ENCODE peak calls at places on chromosomes 1 and 21, in nine cellular contexts. One of them, this sample, is unnamed.

GRCh38 chr1:161307230-161307768 is 2.5 kb downstream of the MPZ start:
- DNase-seq in kidney: no peak
- DNase-seq in epithelial cell of esophagus: no peak
- DNase-seq in thoracic aorta: no peak
- DNase-seq in pancreas: no peak
- DNase-seq in fibroblast of mammary gland: peak; percentile 91
- DNase-seq in lower lobe of right lung: peak; percentile 51
- DNase-seq in cardiac muscle cell: no peak
- DNase-seq in kidney epithelial cell: no peak
- DNase-seq in this sample: no peak

GRCh38 chr1:91526496-91526895 is 25.8 kb downstream of the CDC7 start:
- DNase-seq in epithelial cell of esophagus: no peak
- DNase-seq in kidney epithelial cell: no peak
- DNase-seq in pancreas: no peak
- DNase-seq in fibroblast of mammary gland: peak; percentile 94
- DNase-seq in thoracic aorta: no peak
- DNase-seq in cardiac muscle cell: no peak
- DNase-seq in kidney: no peak
- DNase-seq in lower lobe of right lung: no peak
- DNase-seq in this sample: peak; percentile 44

GRCh38 chr1:58968360-58968952 is 184.6 kb upstream of the JUN start:
- DNase-seq in fibroblast of mammary gland: peak; percentile 72
- DNase-seq in thoracic aorta: peak; percentile 33
- DNase-seq in epithelial cell of esophagus: no peak
- DNase-seq in pancreas: peak; percentile 84
- DNase-seq in cardiac muscle cell: peak; percentile 21
- DNase-seq in lower lobe of right lung: peak; percentile 63
- DNase-seq in kidney epithelial cell: peak; percentile 52
- DNase-seq in kidney: peak; percentile 92
- DNase-seq in this sample: no peak

GRCh38 chr1:175708787-175709186 is 34.6 kb downstream of the TNR start:
- DNase-seq in kidney epithelial cell: no peak
- DNase-seq in cardiac muscle cell: no peak
- DNase-seq in thoracic aorta: no peak
- DNase-seq in fibroblast of mammary gland: no peak
- DNase-seq in pancreas: no peak
- DNase-seq in epithelial cell of esophagus: no peak
- DNase-seq in lower lobe of right lung: no peak
- DNase-seq in kidney: no peak
- DNase-seq in this sample: no peak

GRCh38 chr1:207698822-207699483 is 52.9 kb upstream of the CD46 start:
- DNase-seq in epithelial cell of esophagus: peak; percentile 71
- DNase-seq in fibroblast of mammary gland: peak; percentile 55
- DNase-seq in thoracic aorta: no peak
- DNase-seq in kidney epithelial cell: peak; percentile 5
- DNase-seq in pancreas: peak; percentile 27
- DNase-seq in lower lobe of right lung: no peak
- DNase-seq in kidney: no peak
- DNase-seq in cardiac muscle cell: peak; percentile 76
- DNase-seq in this sample: no peak

GRCh38 chr1:15364740-15365139 is 44.9 kb upstream of the EFHD2 start:
- DNase-seq in epithelial cell of esophagus: peak; percentile 52
- DNase-seq in thoracic aorta: no peak
- DNase-seq in cardiac muscle cell: no peak
- DNase-seq in kidney epithelial cell: no peak
- DNase-seq in kidney: peak; percentile 45
- DNase-seq in fibroblast of mammary gland: no peak
- DNase-seq in pancreas: no peak
- DNase-seq in lower lobe of right lung: no peak
- DNase-seq in this sample: no peak

GRCh38 chr1:211920602-211921226 is 90.2 kb upstream of the LPGAT1 start:
- DNase-seq in pancreas: no peak
- DNase-seq in cardiac muscle cell: no peak
- DNase-seq in lower lobe of right lung: no peak
- DNase-seq in epithelial cell of esophagus: no peak
- DNase-seq in fibroblast of mammary gland: peak; percentile 75
- DNase-seq in kidney: no peak
- DNase-seq in kidney epithelial cell: no peak
- DNase-seq in thoracic aorta: no peak
- DNase-seq in this sample: no peak

GRCh38 chr1:180643693-180644092 is 11.9 kb downstream of the XPR1 start:
- DNase-seq in fibroblast of mammary gland: peak; percentile 72
- DNase-seq in pancreas: peak; percentile 18
- DNase-seq in lower lobe of right lung: no peak
- DNase-seq in kidney: no peak
- DNase-seq in kidney epithelial cell: no peak
- DNase-seq in thoracic aorta: no peak
- DNase-seq in epithelial cell of esophagus: no peak
- DNase-seq in cardiac muscle cell: no peak
- DNase-seq in this sample: no peak

GRCh38 chr1:48943826-48944225 is 167.1 kb upstream of the BEND5 start:
- DNase-seq in kidney: no peak
- DNase-seq in lower lobe of right lung: no peak
- DNase-seq in kidney epithelial cell: no peak
- DNase-seq in fibroblast of mammary gland: peak; percentile 29
- DNase-seq in epithelial cell of esophagus: peak; percentile 42
- DNase-seq in pancreas: no peak
- DNase-seq in cardiac muscle cell: no peak
- DNase-seq in thoracic aorta: no peak
- DNase-seq in this sample: no peak

GRCh38 chr1:67257173-67257535 is 50.5 kb upstream of the IL12RB2 start:
- DNase-seq in kidney: no peak
- DNase-seq in epithelial cell of esophagus: no peak
- DNase-seq in thoracic aorta: no peak
- DNase-seq in lower lobe of right lung: no peak
- DNase-seq in kidney epithelial cell: no peak
- DNase-seq in cardiac muscle cell: no peak
- DNase-seq in pancreas: no peak
- DNase-seq in fibroblast of mammary gland: no peak
- DNase-seq in this sample: no peak

GRCh38 chr21:36753556-36753955 is 54.6 kb downstream of the SIM2 start:
- DNase-seq in kidney epithelial cell: peak; percentile 56
- DNase-seq in epithelial cell of esophagus: peak; percentile 49
- DNase-seq in pancreas: no peak
- DNase-seq in kidney: no peak
- DNase-seq in lower lobe of right lung: no peak
- DNase-seq in fibroblast of mammary gland: peak; percentile 16
- DNase-seq in thoracic aorta: no peak
- DNase-seq in cardiac muscle cell: no peak
- DNase-seq in this sample: no peak

GRCh38 chr1:64966158-64966963 is at the start of gene JAK1:
- DNase-seq in pancreas: peak; percentile 81
- DNase-seq in thoracic aorta: peak; percentile 36
- DNase-seq in lower lobe of right lung: peak; percentile 91
- DNase-seq in epithelial cell of esophagus: peak; percentile 78
- DNase-seq in kidney: peak; percentile 97
- DNase-seq in fibroblast of mammary gland: peak; percentile 67
- DNase-seq in cardiac muscle cell: peak; percentile 93
- DNase-seq in kidney epithelial cell: no peak
- DNase-seq in this sample: no peak

GRCh38 chr1:64965239-64966157 is 851 bp downstream of the JAK1 start:
- DNase-seq in cardiac muscle cell: no peak
- DNase-seq in kidney epithelial cell: no peak
- DNase-seq in epithelial cell of esophagus: peak; percentile 55
- DNase-seq in pancreas: peak; percentile 41
- DNase-seq in lower lobe of right lung: peak; percentile 88
- DNase-seq in fibroblast of mammary gland: peak; percentile 56
- DNase-seq in kidney: peak; percentile 93
- DNase-seq in thoracic aorta: peak; percentile 26
- DNase-seq in this sample: no peak

GRCh38 chr1:64969305-64970066 is 3.1 kb upstream of the JAK1 start:
- DNase-seq in pancreas: no peak
- DNase-seq in fibroblast of mammary gland: peak; percentile 44
- DNase-seq in kidney: no peak
- DNase-seq in epithelial cell of esophagus: no peak
- DNase-seq in thoracic aorta: no peak
- DNase-seq in cardiac muscle cell: no peak
- DNase-seq in kidney epithelial cell: no peak
- DNase-seq in lower lobe of right lung: no peak
- DNase-seq in this sample: no peak

GRCh38 chr1:64963466-64963865 is 2.9 kb downstream of the JAK1 start:
- DNase-seq in pancreas: no peak
- DNase-seq in epithelial cell of esophagus: no peak
- DNase-seq in lower lobe of right lung: no peak
- DNase-seq in thoracic aorta: no peak
- DNase-seq in cardiac muscle cell: no peak
- DNase-seq in kidney: no peak
- DNase-seq in fibroblast of mammary gland: no peak
- DNase-seq in kidney epithelial cell: no peak
- DNase-seq in this sample: no peak

DNA sequence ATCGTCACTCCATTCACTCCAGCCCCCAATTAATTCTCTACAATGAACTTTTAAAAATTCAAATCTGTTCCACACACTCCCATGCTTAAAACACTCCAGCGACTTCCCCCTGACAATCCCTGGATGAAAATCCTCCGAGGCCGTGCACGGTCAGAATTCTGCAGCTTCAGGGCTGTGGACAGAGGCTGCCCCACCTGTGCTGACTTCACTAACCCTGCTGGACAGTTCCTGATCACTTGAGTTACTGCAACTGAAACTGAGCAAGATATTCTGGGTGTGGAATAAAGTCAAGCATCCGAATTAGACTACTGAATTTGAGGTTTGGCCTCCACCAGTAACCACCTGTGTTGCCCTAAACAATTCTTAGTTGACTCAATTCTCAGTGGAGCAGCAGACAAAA is 1.0 kb upstream of the JAK1 start:
- DNase-seq in cardiac muscle cell: peak; percentile 49
- DNase-seq in pancreas: no peak
- DNase-seq in epithelial cell of esophagus: no peak
- DNase-seq in kidney epithelial cell: no peak
- DNase-seq in fibroblast of mammary gland: no peak
- DNase-seq in thoracic aorta: no peak
- DNase-seq in lower lobe of right lung: no peak
- DNase-seq in kidney: no peak
- DNase-seq in this sample: no peak
- TF ChIP-seq CTCF in cardiac muscle cell: no peak
- TF ChIP-seq CTCF in pancreas: no peak
- TF ChIP-seq CTCF in epithelial cell of esophagus: no peak
- TF ChIP-seq CTCF in kidney epithelial cell: no peak
- TF ChIP-seq CTCF in fibroblast of mammary gland: no peak
- TF ChIP-seq CTCF in thoracic aorta: no peak
- TF ChIP-seq CTCF in lower lobe of right lung: no peak
- TF ChIP-seq CTCF in kidney: no peak
- TF ChIP-seq CTCF in this sample: no peak

DNA sequence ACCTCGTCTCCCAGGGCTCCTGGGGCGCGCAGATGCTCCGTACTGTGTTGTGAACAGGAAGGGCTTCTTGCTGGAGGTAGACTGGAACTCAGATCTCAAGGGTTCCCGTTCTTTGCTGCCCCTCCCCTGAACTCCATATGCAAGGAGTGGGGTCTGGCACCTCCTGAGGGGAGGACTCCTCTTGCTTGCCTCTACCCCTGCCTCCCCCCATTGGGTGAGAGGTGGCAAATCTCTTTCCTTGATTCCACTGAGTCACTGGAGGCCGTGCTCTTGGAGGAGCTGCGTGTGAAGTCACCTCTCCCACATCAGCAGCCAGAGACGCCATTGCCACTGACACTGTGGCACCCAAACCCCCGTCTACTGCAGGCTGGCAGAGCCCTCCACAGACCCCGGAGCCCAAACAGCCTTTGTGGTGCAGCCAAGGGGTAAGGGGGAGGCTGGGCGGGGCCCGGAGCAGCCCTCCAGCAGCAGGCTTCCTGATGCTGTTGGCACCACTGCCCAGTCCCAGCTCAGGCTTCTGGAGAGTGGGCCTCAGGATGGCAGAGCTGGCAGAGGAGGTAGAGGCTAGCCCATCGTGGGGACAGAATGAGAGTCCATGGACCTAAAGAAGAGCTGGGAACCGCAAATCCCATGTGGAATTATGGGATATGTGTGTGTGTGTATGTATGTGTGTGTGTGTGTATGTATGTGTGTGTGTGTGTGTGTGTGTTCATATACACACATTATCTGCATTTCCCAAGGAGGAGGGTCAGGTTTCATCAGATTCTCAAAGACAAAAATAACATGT is 104.9 kb upstream of the RUNX3 start:
- DNase-seq in thoracic aorta: no peak
- DNase-seq in kidney: peak; percentile 50
- DNase-seq in lower lobe of right lung: no peak
- DNase-seq in pancreas: no peak
- DNase-seq in cardiac muscle cell: no peak
- DNase-seq in fibroblast of mammary gland: no peak
- DNase-seq in epithelial cell of esophagus: no peak
- DNase-seq in kidney epithelial cell: no peak
- DNase-seq in this sample: no peak
- H3K4me3 ChIP-seq in thoracic aorta: no peak overlapping the region
- H3K4me3 ChIP-seq in kidney: no peak overlapping the region
- H3K4me3 ChIP-seq in lower lobe of right lung: no peak overlapping the region
- H3K4me3 ChIP-seq in pancreas: no peak overlapping the region
- H3K4me3 ChIP-seq in cardiac muscle cell: no peak overlapping the region
- H3K4me3 ChIP-seq in fibroblast of mammary gland: no peak overlapping the region
- H3K4me3 ChIP-seq in epithelial cell of esophagus: no peak overlapping the region
- H3K4me3 ChIP-seq in kidney epithelial cell: no peak overlapping the region
- H3K4me3 ChIP-seq in this sample: no peak overlapping the region

GRCh38 chr1:45687014-45687752 is 798 bp upstream of the TMEM69 start:
- DNase-seq in fibroblast of mammary gland: peak; percentile 98
- DNase-seq in lower lobe of right lung: peak; percentile 99
- DNase-seq in kidney: peak; percentile 100
- DNase-seq in cardiac muscle cell: peak; percentile 98
- DNase-seq in kidney epithelial cell: peak; percentile 94
- DNase-seq in epithelial cell of esophagus: peak; percentile 99
- DNase-seq in thoracic aorta: peak; percentile 92
- DNase-seq in pancreas: peak; percentile 99
- DNase-seq in this sample: peak; percentile 96

GRCh38 chr1:45685308-45686080 is 839 bp downstream of the GPBP1L1 start:
- DNase-seq in kidney epithelial cell: no peak
- DNase-seq in fibroblast of mammary gland: peak; percentile 16
- DNase-seq in kidney: no peak
- DNase-seq in thoracic aorta: no peak
- DNase-seq in lower lobe of right lung: no peak
- DNase-seq in pancreas: no peak
- DNase-seq in epithelial cell of esophagus: peak; percentile 36
- DNase-seq in cardiac muscle cell: peak; percentile 17
- DNase-seq in this sample: no peak

GRCh38 chr1:45686081-45687013 is at the start of gene GPBP1L1:
- DNase-seq in epithelial cell of esophagus: peak; percentile 98
- DNase-seq in kidney epithelial cell: peak; percentile 69
- DNase-seq in lower lobe of right lung: peak; percentile 98
- DNase-seq in thoracic aorta: peak; percentile 89
- DNase-seq in fibroblast of mammary gland: peak; percentile 97
- DNase-seq in pancreas: peak; percentile 97
- DNase-seq in kidney: peak; percentile 99
- DNase-seq in cardiac muscle cell: peak; percentile 99
- DNase-seq in this sample: peak; percentile 71

GRCh38 chr1:45684402-45684801 is 1.9 kb downstream of the GPBP1L1 start:
- DNase-seq in lower lobe of right lung: no peak
- DNase-seq in pancreas: no peak
- DNase-seq in thoracic aorta: no peak
- DNase-seq in cardiac muscle cell: no peak
- DNase-seq in kidney epithelial cell: no peak
- DNase-seq in fibroblast of mammary gland: no peak
- DNase-seq in epithelial cell of esophagus: no peak
- DNase-seq in kidney: no peak
- DNase-seq in this sample: no peak

GRCh38 chr1:45687753-45688737 is at the start of gene TMEM69:
- DNase-seq in lower lobe of right lung: peak; percentile 64
- DNase-seq in pancreas: peak; percentile 79
- DNase-seq in epithelial cell of esophagus: peak; percentile 90
- DNase-seq in cardiac muscle cell: peak; percentile 86
- DNase-seq in kidney epithelial cell: no peak
- DNase-seq in thoracic aorta: peak; percentile 8
- DNase-seq in kidney: peak; percentile 84
- DNase-seq in fibroblast of mammary gland: peak; percentile 91
- DNase-seq in this sample: no peak
- TF ChIP-seq CTCF in lower lobe of right lung: peak; percentile 21
- TF ChIP-seq CTCF in pancreas: no peak
- TF ChIP-seq CTCF in epithelial cell of esophagus: peak; percentile 34
- TF ChIP-seq CTCF in cardiac muscle cell: no peak
- TF ChIP-seq CTCF in kidney epithelial cell: no peak
- TF ChIP-seq CTCF in thoracic aorta: peak; percentile 49
- TF ChIP-seq CTCF in kidney: no peak
- TF ChIP-seq CTCF in fibroblast of mammary gland: peak; percentile 28
- TF ChIP-seq CTCF in this sample: peak; percentile 31

GRCh38 chr21:41317458-41317857 is 857 bp downstream of the FAM3B start:
- DNase-seq in epithelial cell of esophagus: no peak
- DNase-seq in kidney epithelial cell: no peak
- DNase-seq in lower lobe of right lung: no peak
- DNase-seq in pancreas: peak; percentile 48
- DNase-seq in thoracic aorta: no peak
- DNase-seq in fibroblast of mammary gland: no peak
- DNase-seq in cardiac muscle cell: no peak
- DNase-seq in kidney: no peak
- DNase-seq in this sample: no peak
- H3K4me3 ChIP-seq in epithelial cell of esophagus: no peak overlapping the region
- H3K4me3 ChIP-seq in kidney epithelial cell: no peak overlapping the region
- H3K4me3 ChIP-seq in lower lobe of right lung: peak overlapping the region; percentile 50
- H3K4me3 ChIP-seq in pancreas: peak overlapping the region; percentile 72
- H3K4me3 ChIP-seq in thoracic aorta: peak overlapping the region; percentile 63
- H3K4me3 ChIP-seq in fibroblast of mammary gland: no peak overlapping the region
- H3K4me3 ChIP-seq in cardiac muscle cell: no peak overlapping the region
- H3K4me3 ChIP-seq in kidney: peak overlapping the region; percentile 59
- H3K4me3 ChIP-seq in this sample: no peak overlapping the region

This sample was measured in BJ.